ENCODE peak calls at places on chromosome 11, in nine cellular contexts. N is neuronal stem cell; U is heart left ventricle; X is fibroblast of lung; L is IMR-90; Y is Panc1; O is thoracic aorta; P is CD8-positive, alpha-beta memory T cell; A is suprapubic skin. S is an unnamed sample.

GRCh38 chr11:115871161-115871750 is 367.0 kb upstream of the CADM1 start:
- DNase-seq in P (no peak), U (no peak), A (no peak), X (no peak), N (no peak), L (no peak), O (no peak), Y (no peak), S (no peak)

GRCh38 chr11:112630496-112630895 is 330.7 kb upstream of the NCAM1 start:
- DNase-seq in O (no peak), X (no peak), N (no peak), U (no peak), P (no peak), A (no peak), Y (no peak), L (no peak), S (no peak)

GRCh38 chr11:102760355-102761035 is 19.9 kb downstream of the MMP10 start:
- DNase-seq in N (no peak), P (no peak), A (no peak), O (no peak), X (peak; percentile 96), U (no peak), Y (no peak), L (peak; percentile 98), S (no peak)

GRCh38 chr11:77206264-77207018 is 78.4 kb downstream of the MYO7A start:
- DNase-seq in Y (no peak), O (no peak), X (no peak), P (peak; percentile 12), U (no peak), N (no peak), A (peak; percentile 29), L (no peak), S (no peak)

GRCh38 chr11:33893711-33894401 is 2.0 kb upstream of the LMO2 start:
- DNase-seq in X (no peak), U (no peak), Y (no peak), L (no peak), O (no peak), A (no peak), P (peak; percentile 67), N (no peak), S (no peak)

GRCh38 chr11:74819400-74819799 is 70.8 kb downstream of the RNF169 start:
- DNase-seq in O (no peak), N (no peak), A (no peak), U (no peak), X (no peak), Y (no peak), L (peak; percentile 55), P (no peak), S (no peak)

GRCh38 chr11:970319-970871 is 44.7 kb downstream of the AP2A2 start:
- DNase-seq in O (no peak), L (no peak), U (peak; percentile 15), N (no peak), A (no peak), X (no peak), Y (no peak), P (no peak), S (no peak)

GRCh38 chr11:32478277-32478731 is 43.0 kb upstream of the WT1 start:
- DNase-seq in O (no peak), X (peak; percentile 30), U (peak; percentile 38), N (no peak), Y (no peak), L (no peak), P (no peak), A (no peak), S (no peak)

GRCh38 chr11:2463766-2464277 is 19.0 kb downstream of the KCNQ1 start:
- DNase-seq in U (peak; percentile 79), X (no peak), A (no peak), Y (no peak), P (no peak), O (no peak), N (no peak), L (no peak), S (no peak)

GRCh38 chr11:65182258-65183170 is 786 bp downstream of the CAPN1 start:
- DNase-seq in U (peak; percentile 60), N (no peak), L (no peak), Y (no peak), A (no peak), P (no peak), X (peak; percentile 11), O (no peak), S (peak; percentile 16)

GRCh38 chr11:67615455-67616430 is 9.0 kb downstream of the NDUFV1 start:
- DNase-seq in U (peak; percentile 38), A (peak; percentile 70), X (no peak), O (no peak), L (no peak), P (no peak), Y (no peak), N (no peak), S (no peak)

GRCh38 chr11:131979364-131979763 is 608.9 kb downstream of the NTM start:
- DNase-seq in U (no peak), Y (no peak), O (no peak), A (no peak), X (no peak), P (no peak), L (no peak), N (no peak), S (no peak)
- H3K4me1 ChIP-seq in U (no peaks in the 10 kb centered on the region), Y (no peaks in the 10 kb centered on the region), O (no peaks in the 10 kb centered on the region), A (no peaks in the 10 kb centered on the region), X (no peaks in the 10 kb centered on the region), P (no peaks in the 10 kb centered on the region), L (no peaks in the 10 kb centered on the region), N (peaks cover 1% of the 10 kb centered on the region), S (no peaks in the 10 kb centered on the region)

GRCh38 chr11:36289226-36289852 is at the start of gene COMMD9:
- DNase-seq in O (peak; percentile 92), A (peak; percentile 97), L (peak; percentile 93), N (peak; percentile 88), Y (peak; percentile 75), P (peak; percentile 95), X (peak; percentile 93), U (peak; percentile 97), S (peak; percentile 87)

GRCh38 chr11:36282926-36283325 is 6.3 kb downstream of the COMMD9 start:
- DNase-seq in Y (no peak), X (no peak), U (no peak), P (no peak), L (no peak), N (no peak), O (no peak), A (no peak), S (no peak)

GRCh38 chr11:36292311-36292722 is 3.1 kb upstream of the COMMD9 start:
- DNase-seq in L (peak; percentile 47), O (no peak), X (peak; percentile 61), P (no peak), U (no peak), N (no peak), Y (no peak), A (no peak), S (no peak)

DNA sequence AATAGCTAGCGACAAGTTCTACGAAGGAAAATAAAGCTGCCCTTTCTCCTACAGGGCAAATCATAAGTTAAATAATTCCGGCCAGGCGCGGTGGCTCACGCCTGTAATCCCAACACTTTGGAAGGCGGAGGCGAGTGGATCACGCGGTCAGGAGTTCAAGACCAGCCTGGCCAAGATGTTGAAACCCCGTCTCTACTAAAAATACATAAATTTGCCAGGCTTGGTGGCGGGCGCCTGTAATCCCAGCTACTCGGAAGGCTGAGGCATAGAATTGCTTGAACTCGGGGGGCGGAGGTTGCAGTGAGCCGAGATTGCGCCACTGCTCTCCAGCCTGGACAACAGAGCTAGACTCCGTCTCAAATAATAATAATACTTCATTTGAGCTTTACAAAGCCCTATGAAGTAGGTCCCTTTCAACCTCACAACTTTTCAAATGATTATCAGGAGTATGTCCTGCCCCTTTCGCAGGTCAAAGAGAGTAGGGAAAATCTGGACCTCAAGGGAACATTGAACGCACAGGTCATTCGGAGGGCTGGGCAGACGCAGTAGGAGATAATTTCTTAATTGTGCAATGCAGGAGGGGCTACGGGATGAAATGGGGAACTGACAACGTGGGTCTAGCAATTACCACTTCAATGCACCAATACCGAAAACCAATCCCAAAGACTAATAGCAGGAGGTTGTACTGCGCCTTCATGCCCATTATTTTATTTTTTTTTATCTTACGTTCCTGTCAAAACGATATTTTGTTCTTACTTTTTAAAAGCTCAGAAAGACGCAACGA is 590 bp downstream of the COMMD9 start:
- DNase-seq in X (no peak), A (no peak), O (no peak), U (no peak), P (no peak), L (no peak), N (no peak), Y (no peak), S (no peak)
- H3K4me1 ChIP-seq in X (no peaks in the 10 kb centered on the region), A (peaks cover 18% of the 10 kb centered on the region), O (peaks cover 13% of the 10 kb centered on the region), U (peaks cover 15% of the 10 kb centered on the region), P (peaks cover 12% of the 10 kb centered on the region), L (no peaks in the 10 kb centered on the region), N (peaks cover 3% of the 10 kb centered on the region), Y (no peaks in the 10 kb centered on the region), S (peaks cover 25% of the 10 kb centered on the region)

DNA sequence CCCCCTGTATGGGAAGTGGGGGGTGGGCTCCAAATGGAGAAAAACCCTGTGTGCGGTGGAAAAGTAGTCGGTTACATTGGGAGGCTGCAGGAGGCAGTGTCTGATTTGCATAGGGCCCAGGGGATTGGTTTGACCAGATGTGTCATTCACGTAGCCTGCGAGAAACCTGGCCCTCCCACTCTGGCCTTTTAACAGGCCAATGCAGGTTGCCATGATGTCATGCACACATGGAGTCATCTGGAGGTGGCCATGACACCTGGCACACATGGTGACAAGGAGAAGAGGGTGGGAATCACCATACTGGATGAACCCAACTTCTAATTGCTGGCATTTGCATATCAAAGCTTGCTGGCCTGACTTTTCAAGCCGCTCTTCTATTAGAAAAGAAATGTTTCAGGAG is 50.6 kb downstream of the FAM181B start:
- DNase-seq in Y (no peak), O (no peak), P (no peak), U (no peak), X (no peak), L (no peak), A (no peak), N (no peak), S (no peak)
- H3K4me1 ChIP-seq in Y (peaks cover 3% of the 10 kb centered on the region), O (no peaks in the 10 kb centered on the region), P (no peaks in the 10 kb centered on the region), U (no peaks in the 10 kb centered on the region), X (no peaks in the 10 kb centered on the region), L (no peaks in the 10 kb centered on the region), A (peaks cover 6% of the 10 kb centered on the region), N (no peaks in the 10 kb centered on the region), S (no peaks in the 10 kb centered on the region)

GRCh38 chr11:11845066-11845465 is 3.3 kb downstream of the USP47 start:
- DNase-seq in P (no peak), U (no peak), L (no peak), Y (no peak), O (no peak), A (no peak), N (no peak), X (no peak), S (no peak)
- H3K4me1 ChIP-seq in P (peaks cover 63% of the 10 kb centered on the region), U (peaks cover 73% of the 10 kb centered on the region), L (peaks cover 9% of the 10 kb centered on the region), Y (peaks cover 52% of the 10 kb centered on the region), O (peaks cover 46% of the 10 kb centered on the region), A (peaks cover 73% of the 10 kb centered on the region), N (peaks cover 10% of the 10 kb centered on the region), X (peaks cover 2% of the 10 kb centered on the region), S (peaks cover 78% of the 10 kb centered on the region)